ENCODE peak calls at places on chromosomes 12 and 14, in four cellular contexts. Y, L, B and J are unnamed samples.

GRCh38 chr12:26239508-26240328 is 44.3 kb downstream of the SSPN start:
- DNase-seq in B (peak; percentile 60), L (no peak), Y (no peak), J (peak; percentile 11)

GRCh38 chr12:86959766-86960458 is 703.7 kb upstream of the MGAT4C start:
- DNase-seq in L (no peak), Y (no peak), B (no peak), J (no peak)

GRCh38 chr14:36747411-36748184 is 85.9 kb downstream of the PAX9 start:
- DNase-seq in Y (no peak), B (no peak), L (no peak), J (peak; percentile 2)

GRCh38 chr14:92646952-92647461 is 101.4 kb downstream of the LGMN start:
- DNase-seq in B (no peak), Y (no peak), L (no peak), J (no peak)

GRCh38 chr14:68124885-68125731 is 305.5 kb downstream of the RAD51B start:
- DNase-seq in Y (no peak), B (no peak), L (no peak), J (no peak)

GRCh38 chr12:32477714-32478113 is 78.4 kb downstream of the FGD4 start:
- DNase-seq in Y (no peak), L (no peak), B (no peak), J (no peak)

GRCh38 chr14:57943541-57943940 is 77.6 kb upstream of the SLC35F4 start:
- DNase-seq in L (no peak), B (no peak), Y (no peak), J (no peak)

GRCh38 chr14:38199768-38200167 is 7.9 kb upstream of the SSTR1 start:
- DNase-seq in L (no peak), Y (no peak), B (no peak), J (no peak)

GRCh38 chr12:109102491-109102890 is 5.1 kb downstream of the UNG start:
- DNase-seq in L (no peak), B (no peak), Y (no peak), J (no peak)

GRCh38 chr12:21828779-21829178 is 54.3 kb upstream of the KCNJ8 start:
- DNase-seq in B (no peak), Y (no peak), L (no peak), J (no peak)

GRCh38 chr12:112761366-112761986 is 30.1 kb upstream of the RPH3A start:
- DNase-seq in B (no peak), Y (no peak), L (no peak), J (no peak)

GRCh38 chr14:104968153-104968527 is 10.0 kb downstream of the AHNAK2 start:
- DNase-seq in L (no peak), B (peak; percentile 82), Y (peak; percentile 69), J (no peak)

GRCh38 chr12:103742349-103742784 is 98.7 kb downstream of the NT5DC3 start:
- DNase-seq in L (no peak), B (no peak), Y (no peak), J (no peak)

GRCh38 chr12:111193067-111193466 is 175.8 kb downstream of the PHETA1 start:
- DNase-seq in B (no peak), L (no peak), Y (no peak), J (no peak)

GRCh38 chr12:96220902-96221301 is 26.7 kb downstream of the ELK3 start:
- DNase-seq in B (peak; percentile 71), L (no peak), Y (no peak), J (no peak)

GRCh38 chr12:131142891-131143637 is 189.4 kb downstream of the ADGRD1 start:
- DNase-seq in B (no peak), Y (peak; percentile 41), L (no peak), J (peak; percentile 53)

GRCh38 chr14:66359500-66359899 is 126.7 kb upstream of the CCDC196 start:
- DNase-seq in L (peak; percentile 19), Y (no peak), B (no peak), J (peak; percentile 52)

GRCh38 chr14:74348735-74349463 is 628 bp downstream of the VRTN start:
- DNase-seq in Y (no peak), B (no peak), L (no peak), J (no peak)

GRCh38 chr12:3130053-3130805 is 53.0 kb downstream of the TSPAN9 start:
- DNase-seq in Y (no peak), B (peak; percentile 55), L (no peak), J (peak; percentile 31)

GRCh38 chr14:21840765-21841164 is 167.1 kb upstream of the OR4E1 start:
- DNase-seq in B (no peak), Y (peak; percentile 36), L (no peak), J (peak; percentile 37)

GRCh38 chr14:74960702-74961101 is 5.3 kb upstream of the PGF start:
- DNase-seq in L (no peak), B (no peak), Y (no peak), J (no peak)

GRCh38 chr12:46004715-46005114 is 14.3 kb upstream of the SCAF11 start:
- DNase-seq in L (no peak), Y (no peak), B (no peak), J (no peak)

GRCh38 chr14:38951451-38951850 is 151.6 kb downstream of the SEC23A start:
- DNase-seq in L (no peak), Y (no peak), B (no peak), J (no peak)

GRCh38 chr12:1873531-1874149 is 44.8 kb downstream of the CACNA2D4 start:
- DNase-seq in B (no peak), Y (no peak), L (no peak), J (no peak)

GRCh38 chr12:19707948-19708409 is 268.7 kb downstream of the AEBP2 start:
- DNase-seq in L (no peak), B (no peak), Y (no peak), J (no peak)

GRCh38 chr12:91617830-91618229 is 435.2 kb upstream of the DCN start:
- DNase-seq in B (no peak), Y (no peak), L (no peak), J (no peak)

GRCh38 chr12:42912367-42912766 is 322.8 kb upstream of the PRICKLE1 start:
- DNase-seq in B (no peak), Y (no peak), L (no peak), J (no peak)

GRCh38 chr12:45350861-45351260 is 135.0 kb downstream of the ANO6 start:
- DNase-seq in Y (no peak), L (no peak), B (no peak), J (no peak)

GRCh38 chr12:103530352-103530751 is 34.6 kb upstream of the C12orf42 start:
- DNase-seq in B (no peak), L (no peak), Y (no peak), J (no peak)

GRCh38 chr12:43028826-43029225 is 439.3 kb upstream of the PRICKLE1 start:
- DNase-seq in L (no peak), B (no peak), Y (no peak), J (no peak)

GRCh38 chr14:75452324-75452723 is 24.5 kb downstream of the JDP2 start:
- DNase-seq in B (peak; percentile 34), Y (no peak), L (no peak), J (no peak)

GRCh38 chr12:52337054-52337453 is 15.9 kb upstream of the KRT83 start:
- DNase-seq in B (no peak), L (no peak), Y (no peak), J (no peak)

GRCh38 chr12:89390802-89391673 is 38.7 kb upstream of the DUSP6 start:
- DNase-seq in L (no peak), B (no peak), Y (no peak), J (no peak)

GRCh38 chr12:12946686-12947355 is 5.1 kb downstream of the GPRC5D start:
- DNase-seq in B (no peak), L (no peak), Y (no peak), J (no peak)

GRCh38 chr14:76599556-76599955 is 161.7 kb upstream of the VASH1 start:
- DNase-seq in Y (no peak), L (no peak), B (no peak), J (no peak)

GRCh38 chr12:109596418-109597244 is 23.0 kb downstream of the MVK start:
- DNase-seq in Y (peak; percentile 53), L (no peak), B (no peak), J (no peak)

GRCh38 chr12:27667540-27667939 is 28.7 kb upstream of the REP15 start:
- DNase-seq in Y (no peak), B (no peak), L (no peak), J (no peak)

GRCh38 chr12:32053881-32054624 is 52.6 kb upstream of the BICD1 start:
- DNase-seq in Y (no peak), B (no peak), L (no peak), J (no peak)

GRCh38 chr12:62771828-62772227 is 163.1 kb downstream of the PPM1H start:
- DNase-seq in Y (no peak), L (no peak), B (no peak), J (no peak)